ENCODE peak calls at places on chromosome 14, in ten cellular contexts. J is Caki2; H is stimulated activated CD4-positive, alpha-beta T cell treated with anti-CD3 and anti-CD28 coated beads, Interleukin-15, amount 100 ng/mL, for 1 hour; L is NCI-H2171 treated with DMSO at 0.1 percent for 48 hours; G is ovary; R is breast epithelium; Z is iPS DF 6.9; D is activated CD8-positive, alpha-beta memory T cell treated with anti-CD3 and anti-CD28 coated beads for 24 hours; O is EH; N is AG09309. E is an unnamed sample.

GRCh38 chr14:35122696-35123387 is 490 bp downstream of the PRORP start:
- DNase-seq in J (no peak), H (no peak), L (peak; percentile 34), G (no peak), R (no peak), Z (no peak), D (peak; percentile 57), O (peak; percentile 63), N (no peak), E (no peak)

GRCh38 chr14:52299692-52300278 is 14.3 kb upstream of the PTGER2 start:
- DNase-seq in J (peak; percentile 26), H (no peak), L (peak; percentile 68), G (no peak), R (no peak), Z (peak; percentile 9), D (no peak), O (peak; percentile 65), N (peak; percentile 38), E (no peak)

GRCh38 chr14:74508292-74508731 is 14.7 kb downstream of the ISCA2 start:
- DNase-seq in J (no peak), H (no peak), L (no peak), G (no peak), R (peak; percentile 15), Z (no peak), D (no peak), O (no peak), N (no peak), E (no peak)

GRCh38 chr14:91127411-91127810 is 13.5 kb downstream of the DGLUCY start:
- DNase-seq in J (no peak), H (no peak), L (no peak), G (no peak), R (peak; percentile 96), Z (no peak), D (no peak), O (peak; percentile 37), N (no peak), E (no peak)

GRCh38 chr14:29403091-29403490 is 524.6 kb downstream of the PRKD1 start:
- DNase-seq in J (no peak), H (no peak), L (no peak), G (no peak), R (no peak), Z (no peak), D (no peak), O (no peak), N (no peak), E (no peak)

GRCh38 chr14:72742682-72743195 is 151.2 kb downstream of the DPF3 start:
- DNase-seq in J (no peak), H (no peak), L (no peak), G (no peak), R (no peak), Z (no peak), D (peak; percentile 35), O (no peak), N (no peak), E (peak; percentile 66)

GRCh38 chr14:76812093-76812421 is 625 bp downstream of the ANGEL1 start:
- DNase-seq in J (no peak), H (no peak), L (no peak), G (no peak), R (peak; percentile 30), Z (no peak), D (no peak), O (no peak), N (no peak), E (no peak)

GRCh38 chr14:61706096-61706690 is 10.9 kb downstream of the HIF1A start:
- DNase-seq in J (no peak), H (no peak), L (no peak), G (no peak), R (no peak), Z (no peak), D (no peak), O (no peak), N (no peak), E (no peak)

GRCh38 chr14:58151264-58151700 is 731 bp downstream of the ARMH4 start:
- DNase-seq in J (peak; percentile 1), H (no peak), L (peak; percentile 50), G (no peak), R (no peak), Z (no peak), D (no peak), O (no peak), N (no peak), E (no peak)

GRCh38 chr14:72844528-72844927 is 49.4 kb downstream of the DPF3 start:
- DNase-seq in J (no peak), H (no peak), L (no peak), G (no peak), R (no peak), Z (no peak), D (no peak), O (peak; percentile 44), N (no peak), E (no peak)